ENCODE peak calls at places on chromosomes 5 and 9, in six cellular contexts. One of them, this sample, is unnamed.

GRCh38 chr9:73494894-73495293 is 343.2 kb downstream of the ANXA1 start:
- DNase-seq in GM04503: no peak
- DNase-seq in SK-MEL-5: no peak
- DNase-seq in PC-9: no peak
- DNase-seq in activated CD4-positive, CD25-positive, alpha-beta regulatory T cell: no peak
- DNase-seq in AG08395: no peak
- DNase-seq in this sample: no peak

GRCh38 chr5:42745426-42745825 is 11.2 kb upstream of the CCDC152 start:
- DNase-seq in GM04503: no peak
- DNase-seq in SK-MEL-5: peak; percentile 55
- DNase-seq in PC-9: peak; percentile 14
- DNase-seq in activated CD4-positive, CD25-positive, alpha-beta regulatory T cell: no peak
- DNase-seq in AG08395: no peak
- DNase-seq in this sample: peak; percentile 61

GRCh38 chr9:26181836-26182235 is 503.6 kb upstream of the TUSC1 start:
- DNase-seq in GM04503: no peak
- DNase-seq in SK-MEL-5: no peak
- DNase-seq in PC-9: peak; percentile 0
- DNase-seq in activated CD4-positive, CD25-positive, alpha-beta regulatory T cell: no peak
- DNase-seq in AG08395: no peak
- DNase-seq in this sample: no peak

GRCh38 chr5:124193371-124193789 is 553.1 kb downstream of the ZNF608 start:
- DNase-seq in GM04503: peak; percentile 40
- DNase-seq in SK-MEL-5: no peak
- DNase-seq in PC-9: no peak
- DNase-seq in activated CD4-positive, CD25-positive, alpha-beta regulatory T cell: no peak
- DNase-seq in AG08395: peak; percentile 70
- DNase-seq in this sample: no peak

GRCh38 chr5:89584339-89584956 is 701.5 kb upstream of the MEF2C start:
- DNase-seq in GM04503: peak; percentile 21
- DNase-seq in SK-MEL-5: no peak
- DNase-seq in PC-9: no peak
- DNase-seq in activated CD4-positive, CD25-positive, alpha-beta regulatory T cell: no peak
- DNase-seq in AG08395: peak; percentile 48
- DNase-seq in this sample: no peak

GRCh38 chr5:17438027-17438426 is 60.0 kb upstream of the TAF11L2 start:
- DNase-seq in GM04503: no peak
- DNase-seq in SK-MEL-5: no peak
- DNase-seq in PC-9: no peak
- DNase-seq in activated CD4-positive, CD25-positive, alpha-beta regulatory T cell: no peak
- DNase-seq in AG08395: no peak
- DNase-seq in this sample: no peak

GRCh38 chr9:137057545-137057944 is 3.7 kb upstream of the ENTPD2 start:
- DNase-seq in GM04503: no peak
- DNase-seq in SK-MEL-5: no peak
- DNase-seq in PC-9: no peak
- DNase-seq in activated CD4-positive, CD25-positive, alpha-beta regulatory T cell: no peak
- DNase-seq in AG08395: no peak
- DNase-seq in this sample: no peak

GRCh38 chr9:5879419-5880181 is 11.1 kb upstream of the MLANA start:
- DNase-seq in GM04503: peak; percentile 59
- DNase-seq in SK-MEL-5: no peak
- DNase-seq in PC-9: peak; percentile 40
- DNase-seq in activated CD4-positive, CD25-positive, alpha-beta regulatory T cell: no peak
- DNase-seq in AG08395: peak; percentile 85
- DNase-seq in this sample: no peak

GRCh38 chr5:40223884-40224402 is 455.8 kb upstream of the PTGER4 start:
- DNase-seq in GM04503: peak; percentile 55
- DNase-seq in SK-MEL-5: peak; percentile 32
- DNase-seq in PC-9: no peak
- DNase-seq in activated CD4-positive, CD25-positive, alpha-beta regulatory T cell: no peak
- DNase-seq in AG08395: peak; percentile 41
- DNase-seq in this sample: no peak

GRCh38 chr5:178429541-178430186 is 160.5 kb downstream of the COL23A1 start:
- DNase-seq in GM04503: no peak
- DNase-seq in SK-MEL-5: no peak
- DNase-seq in PC-9: no peak
- DNase-seq in activated CD4-positive, CD25-positive, alpha-beta regulatory T cell: no peak
- DNase-seq in AG08395: no peak
- DNase-seq in this sample: no peak

GRCh38 chr5:132962429-132962928 is 955 bp downstream of the AFF4 start:
- DNase-seq in GM04503: no peak
- DNase-seq in SK-MEL-5: peak; percentile 67
- DNase-seq in PC-9: peak; percentile 30
- DNase-seq in activated CD4-positive, CD25-positive, alpha-beta regulatory T cell: no peak
- DNase-seq in AG08395: peak; percentile 44
- DNase-seq in this sample: no peak

GRCh38 chr9:36665921-36666429 is 93.3 kb downstream of the MELK start:
- DNase-seq in GM04503: no peak
- DNase-seq in SK-MEL-5: no peak
- DNase-seq in PC-9: peak; percentile 22
- DNase-seq in activated CD4-positive, CD25-positive, alpha-beta regulatory T cell: no peak
- DNase-seq in AG08395: no peak
- DNase-seq in this sample: no peak

GRCh38 chr5:107300928-107301327 is 369.8 kb downstream of the EFNA5 start:
- DNase-seq in GM04503: no peak
- DNase-seq in SK-MEL-5: no peak
- DNase-seq in PC-9: no peak
- DNase-seq in activated CD4-positive, CD25-positive, alpha-beta regulatory T cell: no peak
- DNase-seq in AG08395: no peak
- DNase-seq in this sample: no peak

GRCh38 chr9:123360161-123361085 is 4.4 kb downstream of the CRB2 start:
- DNase-seq in GM04503: no peak
- DNase-seq in SK-MEL-5: peak; percentile 32
- DNase-seq in PC-9: peak; percentile 37
- DNase-seq in activated CD4-positive, CD25-positive, alpha-beta regulatory T cell: no peak
- DNase-seq in AG08395: no peak
- DNase-seq in this sample: peak; percentile 99

GRCh38 chr5:147949711-147950573 is 43.6 kb upstream of the C5orf46 start:
- DNase-seq in GM04503: no peak
- DNase-seq in SK-MEL-5: peak; percentile 78
- DNase-seq in PC-9: no peak
- DNase-seq in activated CD4-positive, CD25-positive, alpha-beta regulatory T cell: no peak
- DNase-seq in AG08395: peak; percentile 27
- DNase-seq in this sample: no peak

GRCh38 chr9:127166651-127167524 is 44.5 kb upstream of the ANGPTL2 start:
- DNase-seq in GM04503: no peak
- DNase-seq in SK-MEL-5: no peak
- DNase-seq in PC-9: peak; percentile 81
- DNase-seq in activated CD4-positive, CD25-positive, alpha-beta regulatory T cell: no peak
- DNase-seq in AG08395: no peak
- DNase-seq in this sample: peak; percentile 25

GRCh38 chr5:181261320-181262085 is 560 bp upstream of the TRIM52 start:
- DNase-seq in GM04503: no peak
- DNase-seq in SK-MEL-5: peak; percentile 63
- DNase-seq in PC-9: peak; percentile 71
- DNase-seq in activated CD4-positive, CD25-positive, alpha-beta regulatory T cell: no peak
- DNase-seq in AG08395: peak; percentile 62
- DNase-seq in this sample: peak; percentile 70

GRCh38 chr9:111052831-111053230 is 14.6 kb upstream of the LPAR1 start:
- DNase-seq in GM04503: no peak
- DNase-seq in SK-MEL-5: no peak
- DNase-seq in PC-9: no peak
- DNase-seq in activated CD4-positive, CD25-positive, alpha-beta regulatory T cell: no peak
- DNase-seq in AG08395: peak; percentile 50
- DNase-seq in this sample: no peak

GRCh38 chr5:16934669-16935068 is 1.4 kb downstream of the MYO10 start:
- DNase-seq in GM04503: no peak
- DNase-seq in SK-MEL-5: peak; percentile 35
- DNase-seq in PC-9: no peak
- DNase-seq in activated CD4-positive, CD25-positive, alpha-beta regulatory T cell: no peak
- DNase-seq in AG08395: no peak
- DNase-seq in this sample: no peak

GRCh38 chr5:180143656-180144364 is 65.2 kb downstream of the RASGEF1C start:
- DNase-seq in GM04503: no peak
- DNase-seq in SK-MEL-5: no peak
- DNase-seq in PC-9: no peak
- DNase-seq in activated CD4-positive, CD25-positive, alpha-beta regulatory T cell: no peak
- DNase-seq in AG08395: no peak
- DNase-seq in this sample: no peak

GRCh38 chr9:91886433-91887031 is 63.5 kb downstream of the ROR2 start:
- DNase-seq in GM04503: no peak
- DNase-seq in SK-MEL-5: no peak
- DNase-seq in PC-9: no peak
- DNase-seq in activated CD4-positive, CD25-positive, alpha-beta regulatory T cell: no peak
- DNase-seq in AG08395: no peak
- DNase-seq in this sample: peak; percentile 55

GRCh38 chr9:27151693-27152397 is 42.8 kb downstream of the TEK start:
- DNase-seq in GM04503: peak; percentile 24
- DNase-seq in SK-MEL-5: no peak
- DNase-seq in PC-9: peak; percentile 40
- DNase-seq in activated CD4-positive, CD25-positive, alpha-beta regulatory T cell: no peak
- DNase-seq in AG08395: peak; percentile 49
- DNase-seq in this sample: no peak

GRCh38 chr9:4985376-4986266 is 549 bp downstream of the JAK2 start:
- DNase-seq in GM04503: no peak
- DNase-seq in SK-MEL-5: peak; percentile 50
- DNase-seq in PC-9: peak; percentile 9
- DNase-seq in activated CD4-positive, CD25-positive, alpha-beta regulatory T cell: no peak
- DNase-seq in AG08395: no peak
- DNase-seq in this sample: peak; percentile 45

GRCh38 chr5:9851458-9851857 is 221.3 kb upstream of the TAS2R1 start:
- DNase-seq in GM04503: peak; percentile 89
- DNase-seq in SK-MEL-5: peak; percentile 63
- DNase-seq in PC-9: peak; percentile 8
- DNase-seq in activated CD4-positive, CD25-positive, alpha-beta regulatory T cell: no peak
- DNase-seq in AG08395: peak; percentile 98
- DNase-seq in this sample: no peak

This sample was measured in H9.